ENCODE peak calls at places on chromosomes 7 and 10, in six cellular contexts. A is neural progenitor cell, M is trophoblast cell, W is HCT116, C is GM23338, F is hepatocyte. H is an unnamed sample. For H3K4me1, the result is how much of the 10 kb centered on the place peaks cover.

GRCh38 chr7:22093003-22093402 is 147.3 kb upstream of the CDCA7L start:
- DNase-seq in A (no peak), M (no peak), W (no peak), C (no peak), F (no peak), H (no peak)

GRCh38 chr7:137717811-137718271 is 128.9 kb downstream of the DGKI start:
- DNase-seq in A (peak), M (peak), W (no peak), C (peak), F (no peak), H (no peak)

GRCh38 chr10:110409926-110410325 is 87.8 kb upstream of the DUSP5 start:
- DNase-seq in A (no peak), M (peak), W (no peak), C (no peak), F (no peak), H (no peak)

GRCh38 chr10:120953897-120954296 is 102.7 kb downstream of the WDR11 start:
- DNase-seq in A (no peak), M (no peak), W (no peak), C (peak), F (no peak), H (no peak)

GRCh38 chr7:1938788-1939433 is 268.8 kb downstream of the ELFN1 start:
- DNase-seq in A (no peak), M (no peak), W (no peak), C (no peak), F (no peak), H (no peak)

GRCh38 chr7:7157177-7157886 is 25.0 kb upstream of the C1GALT1 start:
- DNase-seq in A (no peak), M (no peak), W (no peak), C (no peak), F (no peak), H (no peak)

GRCh38 chr10:124697443-124697836 is 46.7 kb downstream of the FAM53B start:
- DNase-seq in A (no peak), M (no peak), W (no peak), C (no peak), F (no peak), H (no peak)

GRCh38 chr7:155358066-155358947 is 60.6 kb downstream of the INSIG1 start:
- DNase-seq in A (no peak), M (peak), W (no peak), C (no peak), F (no peak), H (no peak)

DNA sequence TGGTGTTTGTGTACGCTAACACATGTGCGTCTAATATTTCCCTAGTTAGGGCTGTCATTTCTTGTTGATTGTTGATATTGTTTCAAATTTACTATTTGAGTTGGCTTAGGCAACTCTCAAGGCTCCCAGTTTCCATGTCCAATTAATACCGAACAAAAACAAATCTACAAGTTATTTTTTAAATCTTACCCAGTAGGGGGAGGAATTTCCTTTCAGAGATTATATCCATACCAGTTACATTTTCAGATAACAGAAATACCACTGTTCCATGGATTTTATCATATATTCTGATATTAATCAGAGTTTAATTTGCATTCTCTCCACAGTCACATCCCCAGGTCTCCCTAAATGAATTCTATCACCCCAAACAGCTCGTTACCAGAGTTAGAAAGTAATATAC is 7.2 kb upstream of the AKR1B10 start:
- DNase-seq in A (no peak), M (peak), W (no peak), C (no peak), F (no peak), H (no peak)
- H3K4me2 ChIP-seq in A (no peak), M (no peak), W (no peak), C (no peak), F (no peak), H (no peak)

GRCh38 chr10:132551093-132551807 is 13.7 kb downstream of the INPP5A start:
- DNase-seq in A (no peak), M (no peak), W (no peak), C (no peak), F (no peak), H (no peak)

GRCh38 chr10:132549416-132549815 is 11.8 kb downstream of the INPP5A start:
- DNase-seq in A (no peak), M (no peak), W (no peak), C (no peak), F (no peak), H (no peak)

GRCh38 chr10:132551808-132552130 is 14.2 kb downstream of the INPP5A start:
- DNase-seq in A (no peak), M (no peak), W (no peak), C (no peak), F (no peak), H (no peak)

GRCh38 chr10:132548869-132549268 is 11.3 kb downstream of the INPP5A start:
- DNase-seq in A (no peak), M (no peak), W (no peak), C (no peak), F (no peak), H (no peak)

DNA sequence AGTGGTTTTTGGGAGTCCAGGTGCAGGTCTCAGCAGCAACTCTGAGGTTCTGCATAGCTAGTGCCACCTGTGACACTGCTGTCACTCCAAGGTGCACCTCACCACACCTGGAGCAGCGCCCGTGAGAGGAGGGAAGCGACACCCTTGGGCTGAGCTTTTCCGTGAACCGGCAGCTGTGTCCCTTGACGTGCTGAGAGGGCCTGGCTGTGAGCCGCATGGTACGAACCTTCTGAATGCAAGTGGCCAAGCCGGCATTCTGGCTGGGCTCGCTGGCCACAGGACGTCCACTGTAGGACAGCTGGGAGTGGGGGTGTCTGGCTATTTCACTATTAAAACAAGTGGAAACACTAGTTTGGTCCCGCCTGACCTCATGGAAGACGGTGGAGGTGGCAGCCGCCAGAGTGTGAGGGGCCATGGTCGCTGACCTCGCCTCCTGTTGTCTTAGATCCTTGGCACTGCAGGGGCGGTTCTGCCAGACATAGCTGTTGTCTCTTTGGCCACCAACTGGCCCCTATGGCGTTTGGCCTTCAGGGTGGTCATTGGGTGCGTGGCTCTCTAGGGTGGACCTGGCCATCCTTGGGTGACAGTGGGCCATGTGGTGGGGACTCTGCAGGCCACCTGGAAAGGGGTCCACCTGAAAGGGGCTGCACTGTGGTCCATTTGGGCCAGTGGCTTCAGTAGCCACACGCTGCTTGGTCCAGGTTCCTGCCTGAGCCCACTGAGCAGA is 12.9 kb downstream of the INPP5A start:
- DNase-seq in A (no peak), M (no peak), W (no peak), C (no peak), F (no peak), H (no peak)
- H3K4me1 ChIP-seq in A (under half), M (under half), W (under half), C (under half), F (under half), H (under half)

DNA sequence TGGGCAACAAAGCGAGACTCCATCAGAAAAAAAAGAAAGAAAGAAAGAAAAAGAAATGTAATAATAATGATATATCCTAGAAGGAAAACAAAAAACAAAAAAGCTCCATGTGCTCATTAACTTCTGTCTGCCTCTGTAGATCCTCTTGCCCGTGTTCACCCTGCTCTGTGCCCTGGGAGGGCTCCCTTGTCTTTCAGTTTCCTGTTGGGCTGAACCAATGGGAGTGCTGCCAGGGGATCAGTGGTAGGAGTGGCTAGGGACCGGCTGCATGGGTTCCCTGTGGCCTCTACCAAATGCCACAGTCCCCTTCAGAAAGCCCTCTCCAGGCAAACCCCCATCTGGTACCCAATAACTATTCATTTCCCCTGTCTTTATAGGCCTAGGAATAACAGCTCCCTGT is 51.8 kb upstream of the PARD3 start:
- DNase-seq in A (peak), M (no peak), W (no peak), C (peak), F (no peak), H (no peak)
- H2AFZ ChIP-seq in A (peak), M (no peak), W (peak), C (peak), F (no peak), H (no peak)

GRCh38 chr10:79241629-79241989 is 105.7 kb upstream of the PPIF start:
- DNase-seq in A (no peak), M (no peak), W (no peak), C (no peak), F (no peak), H (no peak)
- H3K4me2 ChIP-seq in A (peak), M (peak), W (peak), C (peak), F (peak), H (peak)

GRCh38 chr7:157149317-157149716 is 10.6 kb downstream of the UBE3C start:
- DNase-seq in A (no peak), M (no peak), W (no peak), C (no peak), F (no peak), H (no peak)
- H3K4me1 ChIP-seq in A (under half), M (under half), W (under half), C (under half), F (under half), H (under half)

GRCh38 chr10:103106556-103106955 is 86.5 kb downstream of the NT5C2 start:
- DNase-seq in A (no peak), M (no peak), W (no peak), C (no peak), F (no peak), H (no peak)

GRCh38 chr10:103105462-103105861 is 87.6 kb downstream of the NT5C2 start:
- DNase-seq in A (no peak), M (no peak), W (no peak), C (no peak), F (no peak), H (no peak)

GRCh38 chr10:103104721-103105120 is 88.4 kb downstream of the NT5C2 start:
- DNase-seq in A (no peak), M (no peak), W (no peak), C (no peak), F (no peak), H (no peak)

GRCh38 chr10:103100620-103101019 is 92.5 kb downstream of the NT5C2 start:
- DNase-seq in A (no peak), M (no peak), W (no peak), C (no peak), F (no peak), H (no peak)

GRCh38 chr10:103102195-103102594 is 90.9 kb downstream of the NT5C2 start:
- DNase-seq in A (no peak), M (no peak), W (no peak), C (no peak), F (no peak), H (no peak)
- H2AFZ ChIP-seq in A (no peak), M (no peak), W (no peak), C (no peak), F (no peak), H (no peak)

DNA sequence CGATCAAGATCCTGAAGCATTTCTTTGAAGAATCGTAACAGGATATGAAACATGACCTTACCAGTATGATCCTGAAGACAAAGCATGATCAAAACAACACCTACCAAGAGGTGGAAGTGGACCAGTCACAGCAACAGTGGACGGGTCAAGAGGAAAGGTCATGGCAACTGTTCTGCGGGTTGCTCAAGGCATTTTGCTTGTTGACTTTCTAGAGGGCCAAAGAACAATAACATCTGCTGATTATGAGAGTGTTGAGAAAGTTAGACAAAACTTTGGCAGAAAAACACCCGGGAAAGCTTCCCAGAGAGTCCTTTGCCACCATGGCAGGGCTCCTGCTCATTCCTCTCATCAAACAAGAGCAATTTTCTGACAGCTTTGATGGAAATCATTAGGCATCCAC is 65.6 kb upstream of the LRRC18 start:
- DNase-seq in A (no peak), M (no peak), W (no peak), C (no peak), F (no peak), H (no peak)
- H3K4me2 ChIP-seq in A (no peak), M (no peak), W (no peak), C (no peak), F (no peak), H (no peak)

DNA sequence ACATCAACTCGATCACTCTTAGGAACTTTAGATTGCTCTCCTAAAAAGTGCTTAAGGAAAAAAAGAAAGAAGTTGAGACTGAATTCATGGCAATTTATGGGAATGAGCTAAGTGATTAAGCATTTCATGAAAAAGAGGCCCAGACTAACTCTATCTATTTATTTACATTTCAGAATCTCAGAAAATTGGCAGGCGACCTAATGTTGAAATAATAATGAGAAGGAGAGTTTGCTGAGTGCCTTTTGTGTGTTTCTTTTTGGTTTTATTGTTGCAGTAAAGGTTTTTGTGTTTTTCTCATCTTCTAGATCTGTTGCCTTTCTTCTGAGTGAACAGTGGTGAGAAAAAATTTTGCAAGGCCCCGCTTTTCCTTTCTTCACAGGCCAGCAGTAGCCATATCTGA is 3.8 kb downstream of the GRK5 start:
- DNase-seq in A (no peak), M (no peak), W (no peak), C (no peak), F (no peak), H (no peak)
- H3K4me1 ChIP-seq in A (under half), M (under half), W (under half), C (under half), F (under half), H (under half)

GRCh38 chr10:133159950-133160812 is at the start of gene KNDC1:
- DNase-seq in A (peak), M (no peak), W (no peak), C (peak), F (peak), H (no peak)

GRCh38 chr10:133162178-133162909 is 2.3 kb downstream of the KNDC1 start:
- DNase-seq in A (no peak), M (no peak), W (no peak), C (no peak), F (no peak), H (no peak)

GRCh38 chr10:133161486-133162051 is 1.6 kb downstream of the KNDC1 start:
- DNase-seq in A (peak), M (peak), W (no peak), C (peak), F (no peak), H (no peak)

GRCh38 chr10:133159611-133159949 is 439 bp upstream of the KNDC1 start:
- DNase-seq in A (peak), M (no peak), W (no peak), C (no peak), F (no peak), H (no peak)

DNA sequence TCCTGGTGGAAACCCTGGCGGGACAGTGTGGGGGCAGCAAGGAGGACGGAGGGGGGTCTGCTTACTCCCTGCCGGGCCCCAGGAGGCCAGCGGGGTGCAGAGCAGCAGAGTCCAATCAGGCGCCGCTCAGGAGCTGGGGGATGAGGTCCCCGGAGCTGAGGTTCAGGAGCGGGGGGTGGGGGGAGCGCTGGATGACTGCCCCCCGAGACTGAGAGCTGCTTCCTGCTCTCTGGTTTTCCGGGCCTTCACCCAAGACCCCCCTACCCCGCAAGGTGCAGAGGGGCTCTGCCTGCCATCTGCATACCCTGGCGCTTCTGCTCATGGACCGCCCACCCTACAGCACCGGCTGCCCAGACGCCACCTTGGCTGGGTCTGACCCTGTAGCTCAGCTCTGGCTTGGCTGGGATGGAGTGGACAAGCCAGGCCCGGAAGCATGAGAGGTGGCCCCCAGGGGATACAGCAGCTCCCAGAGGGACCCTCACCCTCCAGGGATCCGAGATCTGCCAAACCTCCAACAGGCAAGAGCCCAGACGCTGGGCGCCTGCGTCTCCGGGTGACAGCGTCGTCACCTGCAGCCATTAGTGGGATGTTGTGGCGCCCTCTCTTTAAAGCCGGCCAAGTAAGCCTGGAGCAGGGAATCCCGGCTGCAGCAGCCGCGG is 923 bp downstream of the KNDC1 start:
- DNase-seq in A (peak), M (no peak), W (no peak), C (peak), F (no peak), H (no peak)
- H2AFZ ChIP-seq in A (peak), M (no peak), W (no peak), C (peak), F (peak), H (no peak)

GRCh38 chr7:164882-165660 is 27.3 kb upstream of the FAM20C start:
- DNase-seq in A (no peak), M (no peak), W (no peak), C (no peak), F (peak), H (no peak)
- H3K4me2 ChIP-seq in A (no peak), M (no peak), W (no peak), C (no peak), F (peak), H (no peak)

H was measured in keratinocyte.